ENCODE peak calls at places on chromosomes 13 and 19, in four cellular contexts. One of them, this sample, is unnamed.

GRCh38 chr19:51693819-51694218 is 689 bp downstream of the SPACA6 start:
- DNase-seq in retinal pigment epithelial cell: no peak
- DNase-seq in NCI-H1092: no peak
- DNase-seq in stimulated activated CD4-positive, alpha-beta T cell treated with anti-CD3 and anti-CD28 coated beads, Interleukin-4, amount 100 ng/mL, for 1 hour: no peak
- DNase-seq in this sample: no peak

GRCh38 chr13:23235994-23236393 is 55.2 kb downstream of the SGCG start:
- DNase-seq in retinal pigment epithelial cell: no peak
- DNase-seq in NCI-H1092: no peak
- DNase-seq in stimulated activated CD4-positive, alpha-beta T cell treated with anti-CD3 and anti-CD28 coated beads, Interleukin-4, amount 100 ng/mL, for 1 hour: no peak
- DNase-seq in this sample: no peak

GRCh38 chr19:53884256-53884655 is 2.3 kb downstream of the PRKCG start:
- DNase-seq in retinal pigment epithelial cell: no peak
- DNase-seq in NCI-H1092: no peak
- DNase-seq in stimulated activated CD4-positive, alpha-beta T cell treated with anti-CD3 and anti-CD28 coated beads, Interleukin-4, amount 100 ng/mL, for 1 hour: no peak
- DNase-seq in this sample: no peak

GRCh38 chr13:29956771-29957170 is 106.4 kb upstream of the UBL3 start:
- DNase-seq in retinal pigment epithelial cell: no peak
- DNase-seq in NCI-H1092: no peak
- DNase-seq in stimulated activated CD4-positive, alpha-beta T cell treated with anti-CD3 and anti-CD28 coated beads, Interleukin-4, amount 100 ng/mL, for 1 hour: no peak
- DNase-seq in this sample: no peak

GRCh38 chr19:48636859-48637448 is at the start of gene DBP:
- DNase-seq in retinal pigment epithelial cell: no peak
- DNase-seq in NCI-H1092: peak; percentile 29
- DNase-seq in stimulated activated CD4-positive, alpha-beta T cell treated with anti-CD3 and anti-CD28 coated beads, Interleukin-4, amount 100 ng/mL, for 1 hour: no peak
- DNase-seq in this sample: no peak

GRCh38 chr19:44800461-44800860 is 8.4 kb upstream of the BCAM start:
- DNase-seq in retinal pigment epithelial cell: no peak
- DNase-seq in NCI-H1092: peak; percentile 63
- DNase-seq in stimulated activated CD4-positive, alpha-beta T cell treated with anti-CD3 and anti-CD28 coated beads, Interleukin-4, amount 100 ng/mL, for 1 hour: peak; percentile 82
- DNase-seq in this sample: no peak

GRCh38 chr19:29771708-29772415 is 39.9 kb upstream of the CCNE1 start:
- DNase-seq in retinal pigment epithelial cell: peak; percentile 10
- DNase-seq in NCI-H1092: peak; percentile 27
- DNase-seq in stimulated activated CD4-positive, alpha-beta T cell treated with anti-CD3 and anti-CD28 coated beads, Interleukin-4, amount 100 ng/mL, for 1 hour: peak; percentile 37
- DNase-seq in this sample: no peak

GRCh38 chr19:39679791-39680168 is 24.1 kb downstream of the LGALS16 start:
- DNase-seq in retinal pigment epithelial cell: no peak
- DNase-seq in NCI-H1092: no peak
- DNase-seq in stimulated activated CD4-positive, alpha-beta T cell treated with anti-CD3 and anti-CD28 coated beads, Interleukin-4, amount 100 ng/mL, for 1 hour: peak; percentile 62
- DNase-seq in this sample: no peak